ENCODE peak calls at places on chromosome 11, in four cellular contexts. Q, Y, P and V are unnamed samples.

GRCh38 chr11:70251583-70252285 is 18.8 kb upstream of the PPFIA1 start:
- DNase-seq in Q (no peak), Y (no peak), P (peak; percentile 62), V (no peak)

GRCh38 chr11:111465400-111465799 is 46.8 kb downstream of the BTG4 start:
- DNase-seq in Q (no peak), Y (no peak), P (peak; percentile 31), V (no peak)

GRCh38 chr11:3877252-3878035 is 22.0 kb downstream of the STIM1 start:
- DNase-seq in P (no peak), Q (no peak), Y (no peak), V (no peak)

GRCh38 chr11:113528982-113529381 is 53.8 kb upstream of the DRD2 start:
- DNase-seq in P (peak; percentile 46), Y (no peak), Q (no peak), V (no peak)

GRCh38 chr11:62012451-62013265 is 45.2 kb upstream of the FTH1 start:
- DNase-seq in Y (no peak), Q (no peak), P (peak; percentile 92), V (no peak)

GRCh38 chr11:24575392-24575791 is 78.5 kb downstream of the LUZP2 start:
- DNase-seq in Y (no peak), P (peak; percentile 72), Q (no peak), V (no peak)

GRCh38 chr11:1521382-1522080 is 35.0 kb upstream of the MOB2 start:
- DNase-seq in Y (no peak), Q (no peak), P (no peak), V (no peak)

GRCh38 chr11:61480936-61481335 is 27.6 kb upstream of the LRRC10B start:
- DNase-seq in Q (no peak), Y (no peak), P (peak; percentile 41), V (no peak)

GRCh38 chr11:15551897-15552851 is 437.5 kb downstream of the INSC start:
- DNase-seq in P (no peak), Y (no peak), Q (no peak), V (no peak)

GRCh38 chr11:3989251-3989650 is 105.3 kb upstream of the RRM1 start:
- DNase-seq in P (no peak), Y (no peak), Q (no peak), V (no peak)

GRCh38 chr11:68412593-68413475 is 47.7 kb upstream of the PPP6R3 start:
- DNase-seq in P (no peak), Q (no peak), Y (peak; percentile 8), V (no peak)

GRCh38 chr11:41201156-41201555 is 258.3 kb downstream of the LRRC4C start:
- DNase-seq in Q (no peak), P (no peak), Y (no peak), V (no peak)

GRCh38 chr11:127862406-127862805 is 725.0 kb downstream of the ETS1 start:
- DNase-seq in Q (no peak), Y (no peak), P (peak; percentile 38), V (no peak)

GRCh38 chr11:71097506-71098240 is 154.7 kb downstream of the SHANK2 start:
- DNase-seq in Q (no peak), P (no peak), Y (no peak), V (no peak)

GRCh38 chr11:107969219-107969618 is 39.5 kb upstream of the CUL5 start:
- DNase-seq in Q (no peak), Y (no peak), P (no peak), V (no peak)

GRCh38 chr11:128610765-128611617 is 23.6 kb upstream of the ETS1 start:
- DNase-seq in Y (peak; percentile 39), Q (no peak), P (no peak), V (peak; percentile 78)

GRCh38 chr11:69848196-69848595 is 29.0 kb upstream of the FGF3 start:
- DNase-seq in Q (no peak), Y (no peak), P (peak; percentile 17), V (no peak)

GRCh38 chr11:1129666-1130160 is 28.0 kb upstream of the MUC5AC start:
- DNase-seq in Y (no peak), P (no peak), Q (no peak), V (no peak)

GRCh38 chr11:105538531-105538930 is 71.3 kb upstream of the GRIA4 start:
- DNase-seq in Q (no peak), P (no peak), Y (no peak), V (no peak)

GRCh38 chr11:5449432-5449831 is 309 bp downstream of the OR51I2 start:
- DNase-seq in P (no peak), Y (no peak), Q (no peak), V (no peak)

GRCh38 chr11:117723625-117724024 is 73.4 kb downstream of the DSCAML1 start:
- DNase-seq in Q (no peak), Y (no peak), P (no peak), V (no peak)

GRCh38 chr11:106999203-106999602 is 19.1 kb downstream of the GUCY1A2 start:
- DNase-seq in Y (no peak), Q (no peak), P (no peak), V (no peak)

GRCh38 chr11:83477772-83478171 is 191.6 kb upstream of the CCDC90B start:
- DNase-seq in P (no peak), Y (no peak), Q (no peak), V (no peak)

GRCh38 chr11:70240337-70240736 is 30.2 kb upstream of the PPFIA1 start:
- DNase-seq in P (no peak), Y (no peak), Q (no peak), V (no peak)

GRCh38 chr11:1487091-1487850 is 692 bp upstream of the MOB2 start:
- DNase-seq in Q (no peak), Y (no peak), P (no peak), V (no peak)

GRCh38 chr11:41056892-41057569 is 402.4 kb downstream of the LRRC4C start:
- DNase-seq in Y (no peak), P (no peak), Q (no peak), V (no peak)